ENCODE peak calls at places on chromosomes 2 and 18, in nine cellular contexts. W, A, J, N, Z, H, B, O and L are unnamed samples.

GRCh38 chr18:68397241-68398035 is 317.5 kb downstream of the TMX3 start:
- DNase-seq in Z (no peak), W (peak), B (no peak), N (no peak), H (no peak), J (no peak), A (no peak), O (no peak), L (no peak)

GRCh38 chr2:203893386-203893785 is 25.8 kb downstream of the CTLA4 start:
- DNase-seq in O (no peak), J (peak), B (peak), W (no peak), H (no peak), A (no peak), N (peak), Z (no peak), L (no peak)

GRCh38 chr18:35524236-35524635 is 26.5 kb upstream of the INO80C start:
- DNase-seq in J (no peak), W (no peak), Z (no peak), O (no peak), A (no peak), H (no peak), N (no peak), B (no peak), L (no peak)

GRCh38 chr2:54767921-54768320 is 44.5 kb downstream of the EML6 start:
- DNase-seq in O (no peak), J (no peak), B (peak), H (no peak), Z (no peak), A (no peak), N (peak), W (peak), L (no peak)

GRCh38 chr2:557635-558301 is 119.4 kb downstream of the TMEM18 start:
- DNase-seq in B (no peak), N (no peak), Z (no peak), H (no peak), O (no peak), A (no peak), W (no peak), J (peak), L (no peak)

GRCh38 chr18:74546751-74547530 is 12.6 kb downstream of the CNDP1 start:
- DNase-seq in H (no peak), A (no peak), B (peak), Z (no peak), N (peak), W (peak), J (peak), O (no peak), L (no peak)

GRCh38 chr2:86622878-86623548 is 652 bp downstream of the RNF103 start:
- DNase-seq in Z (peak), O (no peak), B (no peak), H (peak), W (peak), A (peak), J (peak), N (no peak), L (no peak)

GRCh38 chr2:111675419-111676194 is 208.4 kb downstream of the ANAPC1 start:
- DNase-seq in A (no peak), O (no peak), W (no peak), H (no peak), N (no peak), Z (no peak), B (no peak), J (no peak), L (no peak)

GRCh38 chr18:21672868-21673267 is 31.7 kb downstream of the ABHD3 start:
- DNase-seq in O (peak), W (peak), J (peak), A (no peak), H (no peak), B (peak), Z (no peak), N (no peak), L (no peak)

GRCh38 chr18:3450358-3451107 is 561 bp downstream of the TGIF1 start:
- DNase-seq in B (peak), O (no peak), H (peak), A (peak), N (peak), J (peak), Z (peak), W (peak), L (no peak)